ENCODE peak calls at places on chromosome X, in four cellular contexts. Z is esophagus squamous epithelium, H is tibial artery, W is upper lobe of right lung. U is an unnamed sample.

GRCh38 chrX:84453351-84454246 is 48.7 kb downstream of the HDX start:
- DNase-seq in Z (no peak), H (no peak), W (no peak), U (no peak)

GRCh38 chrX:42739771-42740170 is 38.2 kb downstream of the PPP1R2C start:
- DNase-seq in Z (no peak), H (no peak), W (no peak), U (no peak)

GRCh38 chrX:53681661-53682060 is 4.9 kb downstream of the HUWE1 start:
- DNase-seq in Z (no peak), H (no peak), W (no peak), U (no peak)

GRCh38 chrX:13646154-13646549 is 6.8 kb upstream of the TCEANC start:
- DNase-seq in Z (no peak), H (peak), W (peak), U (no peak)

GRCh38 chrX:136262812-136263315 is 11.7 kb upstream of the MAP7D3 start:
- DNase-seq in Z (no peak), H (no peak), W (no peak), U (no peak)

GRCh38 chrX:134374294-134374693 is 85.7 kb upstream of the HPRT1 start:
- DNase-seq in Z (no peak), H (no peak), W (no peak), U (no peak)

GRCh38 chrX:46758163-46758955 is 559 bp downstream of the SLC9A7 start:
- DNase-seq in Z (no peak), H (no peak), W (peak), U (no peak)

GRCh38 chrX:16610121-16610565 is 39.8 kb upstream of the S100G start:
- DNase-seq in Z (no peak), H (no peak), W (no peak), U (no peak)

GRCh38 chrX:11462136-11462535 is 168.9 kb downstream of the AMELX start:
- DNase-seq in Z (no peak), H (no peak), W (no peak), U (no peak)

GRCh38 chrX:101219840-101220191 is 230 bp downstream of the DRP2 start:
- DNase-seq in Z (no peak), H (no peak), W (no peak), U (no peak)

GRCh38 chrX:119015407-119016242 is 41.2 kb downstream of the LONRF3 start:
- DNase-seq in Z (no peak), H (peak), W (peak), U (peak)

GRCh38 chrX:104343408-104344129 is 88.8 kb upstream of the ESX1 start:
- DNase-seq in Z (no peak), H (no peak), W (no peak), U (no peak)

GRCh38 chrX:54045563-54046228 is 1.4 kb upstream of the PHF8 start:
- DNase-seq in Z (no peak), H (no peak), W (no peak), U (no peak)

GRCh38 chrX:18272222-18272621 is 51.5 kb upstream of the BEND2 start:
- DNase-seq in Z (no peak), H (no peak), W (no peak), U (no peak)

GRCh38 chrX:15908891-15909290 is 54.3 kb upstream of the AP1S2 start:
- DNase-seq in Z (no peak), H (no peak), W (no peak), U (no peak)

GRCh38 chrX:110219920-110220319 is 98.0 kb downstream of the AMMECR1 start:
- DNase-seq in Z (no peak), H (no peak), W (no peak), U (no peak)

GRCh38 chrX:44234541-44234940 is 108.9 kb downstream of the EFHC2 start:
- DNase-seq in Z (no peak), H (no peak), W (no peak), U (no peak)

GRCh38 chrX:9703406-9703805 is 62.2 kb downstream of the GPR143 start:
- DNase-seq in Z (no peak), H (no peak), W (no peak), U (no peak)

GRCh38 chrX:87518504-87518903 is 902 bp downstream of the KLHL4 start:
- DNase-seq in Z (no peak), H (no peak), W (no peak), U (no peak)
- H3K27ac ChIP-seq in Z (no peak), H (no peak), W (no peak), U (no peak)

GRCh38 chrX:124098089-124098488 is 136.6 kb downstream of the STAG2 start:
- DNase-seq in Z (no peak), H (no peak), W (no peak), U (no peak)
- TF ChIP-seq CTCF in Z (peak), H (peak), W (peak), U (peak)

DNA sequence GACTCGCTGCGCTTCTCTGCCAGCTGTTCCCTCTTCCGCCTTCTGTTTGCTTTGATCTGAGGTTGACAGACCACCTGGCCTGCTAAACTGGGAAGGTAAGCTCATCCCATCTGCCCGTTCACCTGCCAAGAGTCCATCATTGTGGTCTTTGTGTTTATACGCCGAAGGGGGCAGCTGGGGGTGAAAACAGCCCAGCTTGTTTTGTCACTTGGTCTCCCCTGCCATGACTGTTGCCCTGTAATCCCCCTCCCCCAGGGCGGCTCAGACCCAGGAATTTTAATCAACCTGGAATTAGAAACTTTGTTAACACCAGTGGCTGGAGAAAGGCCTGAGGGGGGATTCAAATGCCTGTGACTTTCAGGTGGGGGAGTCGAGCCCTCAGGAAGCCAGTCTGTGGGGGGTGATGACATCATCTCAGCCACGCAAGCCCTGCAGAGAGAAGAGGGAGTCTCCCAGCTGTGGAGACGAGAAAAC is 333.3 kb downstream of the BCOR start:
- DNase-seq in Z (no peak), H (no peak), W (no peak), U (no peak)
- H3K27ac ChIP-seq in Z (no peak), H (no peak), W (no peak), U (no peak)

GRCh38 chrX:138775501-138775900 is 64.0 kb upstream of the FGF13 start:
- DNase-seq in Z (no peak), H (no peak), W (no peak), U (no peak)
- TF ChIP-seq CTCF in Z (peak), H (peak), W (peak), U (no peak)

GRCh38 chrX:7139202-7140081 is 8.1 kb upstream of the STS start:
- DNase-seq in Z (no peak), H (no peak), W (no peak), U (no peak)
- H3K27ac ChIP-seq in Z (no peak), H (no peak), W (no peak), U (no peak)

DNA sequence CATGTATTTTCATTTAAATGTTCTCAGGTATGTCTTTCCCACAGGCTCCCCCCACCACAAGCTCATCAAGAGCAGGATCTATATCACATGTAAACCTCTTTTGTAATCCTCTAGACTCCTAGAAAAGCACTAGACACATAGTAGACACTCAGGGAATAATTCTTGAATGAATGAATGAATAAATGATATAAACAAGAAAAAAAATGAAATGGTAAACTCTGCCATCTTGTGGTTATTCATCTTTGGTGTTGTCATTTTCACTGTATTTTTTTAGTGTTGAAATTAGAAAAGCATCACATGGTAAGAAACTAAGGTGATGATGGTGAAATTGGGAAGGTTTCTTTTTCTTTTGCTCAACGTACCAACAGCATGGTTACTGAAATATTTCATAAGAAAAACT is 34.2 kb upstream of the C1GALT1C1 start:
- DNase-seq in Z (no peak), H (no peak), W (no peak), U (no peak)
- TF ChIP-seq CTCF in Z (no peak), H (peak), W (peak), U (no peak)

GRCh38 chrX:149949743-149950436 is 11.6 kb upstream of the EOLA2 start:
- DNase-seq in Z (no peak), H (no peak), W (no peak), U (no peak)
- H3K27ac ChIP-seq in Z (no peak), H (peak), W (no peak), U (no peak)